ENCODE peak calls at places on chromosomes 1 and 21, in ten cellular contexts. A is CD4-positive, alpha-beta T cell; G is endothelial cell; W is PC-3; L is IMR-90; I is body of pancreas; O is HFF-Myc; D is neural crest cell; X is OCI-LY7; R is mesothelial cell of epicardium. B is an unnamed sample.

GRCh38 chr1:24384251-24385090 is 29.1 kb downstream of the STPG1 start:
- DNase-seq in W (peak; percentile 49), R (no peak), X (no peak), D (no peak), L (peak; percentile 86), G (no peak), O (no peak), A (no peak), I (no peak), B (peak; percentile 57)

GRCh38 chr1:245881767-245882391 is 625.2 kb downstream of the SMYD3 start:
- DNase-seq in I (no peak), W (no peak), D (no peak), X (no peak), L (no peak), O (no peak), G (no peak), R (no peak), A (no peak), B (no peak)

GRCh38 chr1:208668991-208669390 is 424.8 kb upstream of the PLXNA2 start:
- DNase-seq in D (no peak), L (no peak), W (peak; percentile 37), R (no peak), G (peak; percentile 23), A (no peak), I (no peak), O (no peak), X (no peak), B (no peak)

GRCh38 chr1:239247299-239247698 is 139.1 kb upstream of the CHRM3 start:
- DNase-seq in O (no peak), A (no peak), G (no peak), I (no peak), D (no peak), X (no peak), R (no peak), L (no peak), W (peak; percentile 49), B (no peak)

GRCh38 chr21:40952551-40953330 is 105.8 kb upstream of the DSCAM start:
- DNase-seq in X (no peak), G (no peak), D (no peak), A (no peak), W (no peak), L (no peak), I (no peak), O (no peak), R (no peak), B (no peak)

GRCh38 chr1:119713538-119714456 is 2.1 kb downstream of the PHGDH start:
- DNase-seq in W (peak; percentile 4), L (peak; percentile 24), O (no peak), I (peak; percentile 35), D (no peak), X (peak; percentile 24), R (no peak), A (no peak), G (no peak), B (no peak)

GRCh38 chr1:12525311-12526181 is 92.5 kb downstream of the DHRS3 start:
- DNase-seq in G (no peak), X (no peak), W (peak; percentile 44), I (peak; percentile 92), R (no peak), A (no peak), D (no peak), O (no peak), L (no peak), B (no peak)

GRCh38 chr21:36183144-36183795 is 26.6 kb downstream of the DOP1B start:
- DNase-seq in D (no peak), L (no peak), W (no peak), I (no peak), X (no peak), R (no peak), A (no peak), O (no peak), G (no peak), B (no peak)

GRCh38 chr21:35179990-35180557 is 131.0 kb upstream of the RUNX1 start:
- DNase-seq in D (no peak), I (no peak), G (no peak), X (no peak), R (no peak), L (peak; percentile 94), W (peak; percentile 91), O (no peak), A (no peak), B (no peak)

GRCh38 chr1:10779201-10779600 is 17.2 kb downstream of the CASZ1 start:
- DNase-seq in R (no peak), G (no peak), O (no peak), L (no peak), W (peak; percentile 92), A (no peak), I (peak; percentile 55), D (no peak), X (no peak), B (no peak)

GRCh38 chr1:65319141-65319540 is 9.8 kb downstream of the DNAJC6 start:
- DNase-seq in R (no peak), I (no peak), X (no peak), W (no peak), A (no peak), G (no peak), L (no peak), D (no peak), O (no peak), B (no peak)

GRCh38 chr1:32232558-32233304 is 10.5 kb downstream of the EIF3I start:
- DNase-seq in L (no peak), W (no peak), I (no peak), O (no peak), D (no peak), A (no peak), G (no peak), X (no peak), R (no peak), B (no peak)

GRCh38 chr1:207034998-207035397 is 2.4 kb upstream of the C1orf116 start:
- DNase-seq in O (no peak), A (no peak), D (no peak), G (no peak), R (no peak), I (no peak), W (peak; percentile 88), X (no peak), L (peak; percentile 84), B (no peak)

GRCh38 chr21:21688877-21689276 is 690.7 kb downstream of the NCAM2 start:
- DNase-seq in O (no peak), R (no peak), A (no peak), D (no peak), I (no peak), W (peak; percentile 46), G (peak; percentile 31), L (peak; percentile 37), X (no peak), B (no peak)
- TF ChIP-seq CTCF in O (peak; percentile 56), R (no peak), A (no peak), D (peak; percentile 58), I (no peak), W (peak; percentile 67), G (no peak), L (peak; percentile 61), X (peak; percentile 20), B (no peak)

GRCh38 chr1:118185083-118185899 is at the start of gene SPAG17:
- DNase-seq in L (peak; percentile 21), I (peak; percentile 89), A (no peak), D (peak; percentile 88), W (no peak), X (no peak), O (peak; percentile 62), R (peak; percentile 69), G (peak; percentile 89), B (peak; percentile 41)
- TF ChIP-seq CTCF in L (peak; percentile 28), I (no peak), A (no peak), D (peak; percentile 49), W (no peak), X (no peak), O (peak; percentile 53), R (no peak), G (no peak), B (no peak)

GRCh38 chr21:26842976-26843911 is 2.0 kb downstream of the ADAMTS1 start:
- DNase-seq in G (peak; percentile 62), O (peak; percentile 87), D (peak; percentile 68), L (peak; percentile 96), I (peak; percentile 97), R (peak; percentile 69), W (peak; percentile 96), X (no peak), A (no peak), B (no peak)
- TF ChIP-seq CTCF in G (peak; percentile 1), O (peak; percentile 34), D (peak; percentile 52), L (no peak), I (peak; percentile 22), R (peak; percentile 41), W (peak; percentile 35), X (no peak), A (no peak), B (no peak)

GRCh38 chr1:108561145-108561458 is 1.2 kb downstream of the EEIG2 start:
- DNase-seq in A (no peak), L (no peak), R (no peak), W (no peak), G (no peak), X (no peak), O (no peak), I (no peak), D (no peak), B (no peak)

GRCh38 chr1:108560430-108561144 is 687 bp downstream of the EEIG2 start:
- DNase-seq in G (peak; percentile 47), D (peak; percentile 32), R (no peak), X (peak; percentile 81), W (peak; percentile 61), O (no peak), A (peak; percentile 29), L (peak; percentile 51), I (peak; percentile 49), B (peak; percentile 50)

GRCh38 chr1:108557311-108557710 is 2.6 kb upstream of the EEIG2 start:
- DNase-seq in G (no peak), I (no peak), A (no peak), X (peak; percentile 75), W (no peak), O (no peak), L (no peak), R (no peak), D (no peak), B (no peak)

GRCh38 chr1:108560143-108560429 is 186 bp downstream of the EEIG2 start:
- DNase-seq in G (no peak), A (no peak), O (no peak), D (no peak), L (no peak), X (no peak), W (peak; percentile 22), R (no peak), I (peak; percentile 35), B (no peak)

DNA sequence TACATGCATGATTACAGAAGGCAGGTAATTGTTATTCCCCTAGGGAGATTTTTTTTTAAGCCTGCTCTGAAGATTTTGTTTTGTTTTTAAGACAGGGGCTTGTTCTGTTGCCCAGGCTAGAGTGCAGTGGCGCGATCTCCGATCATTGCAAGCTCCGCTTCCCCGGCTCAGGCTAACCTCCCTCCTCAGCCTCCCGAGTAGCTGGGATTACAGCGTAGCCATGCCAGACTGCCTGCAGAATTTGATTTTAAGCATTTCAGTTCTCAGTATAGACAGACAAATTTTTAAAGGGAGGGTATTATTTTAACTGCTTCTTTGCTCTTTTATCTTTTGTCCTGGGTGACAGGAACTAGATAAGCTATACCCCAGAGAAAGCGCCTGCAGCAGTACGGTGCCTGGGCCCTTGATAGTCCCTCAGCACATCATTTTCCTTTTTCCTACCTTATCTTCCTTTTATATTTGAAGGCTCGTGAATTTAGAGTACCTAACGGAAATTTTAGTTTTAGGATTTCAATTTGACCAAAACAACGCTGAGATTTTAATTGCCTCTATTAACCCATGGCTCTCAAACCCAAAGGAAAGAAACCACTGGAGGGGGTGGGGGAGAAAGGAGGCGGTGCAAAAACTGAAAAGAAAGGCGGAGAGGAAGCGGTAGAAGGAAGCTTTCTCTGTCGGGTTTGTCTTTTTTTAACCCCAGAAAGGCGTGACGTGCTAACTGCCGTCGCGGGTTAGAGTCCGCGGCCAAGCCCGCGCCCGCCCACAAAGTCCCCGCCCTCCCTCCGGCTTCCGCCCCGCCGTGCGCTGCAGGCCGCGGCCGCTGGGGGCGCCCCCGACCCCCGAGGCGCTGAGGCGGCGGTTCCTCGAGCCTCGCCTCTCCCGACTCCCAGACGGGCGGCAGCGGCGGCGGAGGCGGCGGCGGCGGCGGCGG is at the start of gene EEIG2:
- DNase-seq in R (peak; percentile 74), A (peak; percentile 91), L (peak; percentile 82), D (peak; percentile 87), W (peak; percentile 87), X (peak; percentile 96), G (peak; percentile 98), O (peak; percentile 65), I (peak; percentile 84), B (peak; percentile 91)
- TF ChIP-seq CTCF in R (peak; percentile 75), A (peak; percentile 56), L (peak; percentile 88), D (peak; percentile 82), W (peak; percentile 56), X (peak; percentile 75), G (peak; percentile 85), O (peak; percentile 46), I (peak; percentile 93), B (peak; percentile 94)